ENCODE peak calls at places on chromosomes 5 and 9, in nine cellular contexts. G is stomach, N is transverse colon, T is SK-N-SH, I is HepG2, B is K562, C is sigmoid colon, Z is GM12878, M is H1. F is an unnamed sample. For H3K27me3, the result is how much of the 10 kb centered on the place peaks cover.

GRCh38 chr5:173547579-173547978 is 68.9 kb downstream of the BOD1 start:
- DNase-seq in G (no peak), N (no peak), T (no peak), I (no peak), B (no peak), C (no peak), Z (peak), M (no peak), F (no peak)

GRCh38 chr5:143352691-143353090 is 50.8 kb downstream of the NR3C1 start:
- DNase-seq in G (no peak), N (no peak), T (no peak), I (no peak), B (no peak), C (no peak), Z (no peak), M (no peak), F (no peak)

GRCh38 chr9:112041536-112042243 is 133.4 kb downstream of the SUSD1 start:
- DNase-seq in G (no peak), N (no peak), T (no peak), I (peak), B (no peak), C (peak), Z (no peak), M (peak), F (no peak)

GRCh38 chr9:17052626-17053025 is 82.2 kb upstream of the CNTLN start:
- DNase-seq in G (no peak), N (no peak), T (no peak), I (no peak), B (no peak), C (no peak), Z (no peak), M (no peak), F (no peak)

GRCh38 chr5:58606064-58606463 is 23.2 kb downstream of the RAB3C start:
- DNase-seq in G (peak), N (no peak), T (no peak), I (no peak), B (no peak), C (no peak), Z (no peak), M (no peak), F (no peak)

GRCh38 chr5:66992547-66992946 is 204.1 kb downstream of the CD180 start:
- DNase-seq in G (no peak), N (no peak), T (no peak), I (no peak), B (no peak), C (no peak), Z (no peak), M (no peak), F (no peak)

GRCh38 chr9:135500071-135500524 is 384 bp upstream of the MRPS2 start:
- DNase-seq in G (no peak), N (no peak), T (no peak), I (no peak), B (no peak), C (no peak), Z (no peak), M (no peak), F (no peak)

GRCh38 chr9:33813712-33814641 is 3.0 kb upstream of the UBE2R2 start:
- DNase-seq in G (no peak), N (no peak), T (peak), I (peak), B (peak), C (no peak), Z (no peak), M (no peak), F (no peak)

GRCh38 chr5:97528941-97529340 is 345.9 kb upstream of the RIOK2 start:
- DNase-seq in G (no peak), N (no peak), T (no peak), I (no peak), B (no peak), C (no peak), Z (no peak), M (no peak), F (no peak)

GRCh38 chr5:159972538-159973362 is 36.2 kb upstream of the TTC1 start:
- DNase-seq in G (no peak), N (no peak), T (peak), I (no peak), B (no peak), C (no peak), Z (no peak), M (peak), F (no peak)

GRCh38 chr5:130871346-130872086 is 293.5 kb downstream of the HINT1 start:
- DNase-seq in G (peak), N (peak), T (peak), I (peak), B (peak), C (no peak), Z (no peak), M (peak), F (peak)

GRCh38 chr9:84140535-84141101 is 160.0 kb downstream of the RMI1 start:
- DNase-seq in G (peak), N (peak), T (no peak), I (no peak), B (no peak), C (no peak), Z (no peak), M (peak), F (no peak)

GRCh38 chr5:38039826-38040225 is 200.0 kb upstream of the GDNF start:
- DNase-seq in G (no peak), N (no peak), T (no peak), I (no peak), B (no peak), C (no peak), Z (no peak), M (no peak), F (no peak)

GRCh38 chr5:72231989-72232703 is 87.9 kb downstream of the MRPS27 start:
- DNase-seq in G (no peak), N (no peak), T (no peak), I (no peak), B (peak), C (no peak), Z (no peak), M (no peak), F (no peak)

GRCh38 chr5:100722657-100723056 is 180.4 kb downstream of the ST8SIA4 start:
- DNase-seq in G (no peak), N (no peak), T (no peak), I (no peak), B (no peak), C (no peak), Z (no peak), M (no peak), F (no peak)

DNA sequence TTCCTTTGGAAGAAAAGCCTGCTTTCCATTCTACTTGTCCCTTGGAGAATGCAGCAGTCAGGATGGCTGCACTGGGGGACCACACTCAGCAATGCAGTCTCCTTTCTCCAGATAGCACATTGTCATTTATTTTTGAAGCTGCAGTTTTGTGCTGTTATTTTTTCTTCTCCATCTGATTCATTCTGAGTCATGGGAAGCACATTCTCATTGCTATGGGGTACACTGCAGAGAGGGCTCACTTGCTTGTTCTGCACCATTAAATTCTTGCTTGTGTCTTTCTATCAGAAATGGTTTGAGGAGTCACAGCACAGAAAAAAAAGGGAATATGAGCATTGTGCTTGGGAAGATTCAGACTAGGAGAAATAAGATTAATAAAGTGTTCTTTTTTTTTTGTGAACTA is 39.8 kb upstream of the POC5 start:
- DNase-seq in G (no peak), N (no peak), T (no peak), I (no peak), B (no peak), C (no peak), Z (no peak), M (no peak), F (no peak)
- H3K27me3 ChIP-seq in G (under half), N (under half), T (under half), I (under half), B (under half), C (under half), Z (under half), M (under half), F (under half)

GRCh38 chr5:138504799-138505198 is 38.2 kb downstream of the ETF1 start:
- DNase-seq in G (peak), N (no peak), T (no peak), I (no peak), B (no peak), C (peak), Z (no peak), M (no peak), F (no peak)
- TF ChIP-seq POLR2AphosphoS5 in G (no peak), N (no peak), T (no peak), I (no peak), B (no peak), C (no peak), Z (no peak), M (peak), F (no peak)

GRCh38 chr5:52783226-52783959 is 4.3 kb upstream of the ITGA1 start:
- DNase-seq in G (no peak), N (peak), T (no peak), I (no peak), B (no peak), C (no peak), Z (no peak), M (no peak), F (no peak)
- TF ChIP-seq EP300 in G (no peak), N (no peak), T (no peak), I (no peak), B (no peak), C (no peak), Z (no peak), M (no peak), F (no peak)

DNA sequence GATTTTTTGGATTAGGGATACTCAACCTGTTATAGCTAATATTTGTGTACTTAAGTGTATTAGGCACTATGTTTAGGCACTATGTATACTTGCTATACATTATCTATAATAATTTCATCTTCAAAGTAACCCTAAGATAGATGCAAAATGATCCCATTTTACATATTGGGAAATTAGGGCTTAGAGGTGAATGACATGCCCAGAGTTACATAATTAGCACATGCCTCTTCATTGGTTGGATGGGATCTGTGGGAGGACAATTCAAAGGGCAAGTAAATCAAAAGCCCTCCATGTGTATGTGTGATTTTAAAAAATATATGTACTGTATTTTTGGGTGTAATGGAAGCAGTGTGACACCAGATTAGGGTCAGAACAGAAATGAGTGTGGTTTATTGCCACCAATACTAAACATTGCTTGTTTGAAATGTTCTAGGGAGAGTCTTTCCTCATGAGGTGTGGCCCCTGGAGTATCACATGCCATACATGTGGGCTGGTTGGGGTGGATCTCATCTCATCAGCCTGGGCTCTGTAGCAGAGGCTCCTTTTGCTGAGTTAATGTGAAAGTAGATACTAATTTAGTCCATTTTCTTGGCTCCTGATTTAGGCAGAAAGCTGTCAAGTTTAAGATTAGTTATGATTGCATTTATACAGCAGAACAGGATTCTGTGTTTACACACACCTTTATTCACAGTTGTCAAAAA is 5.5 kb downstream of the C9orf85 start:
- DNase-seq in G (no peak), N (peak), T (no peak), I (no peak), B (no peak), C (no peak), Z (no peak), M (no peak), F (no peak)
- H3K27me3 ChIP-seq in G (under half), N (under half), T (under half), I (under half), B (under half), C (under half), Z (under half), M (under half), F (under half)

GRCh38 chr9:36151306-36152210 is 15.0 kb downstream of the GLIPR2 start:
- DNase-seq in G (peak), N (peak), T (no peak), I (no peak), B (no peak), C (peak), Z (peak), M (no peak), F (no peak)
- TF ChIP-seq POLR2AphosphoS5 in G (no peak), N (peak), T (no peak), I (no peak), B (no peak), C (peak), Z (peak), M (no peak), F (no peak)

GRCh38 chr5:117236941-117237340 is 662.3 kb upstream of the SEMA6A start:
- DNase-seq in G (no peak), N (no peak), T (no peak), I (no peak), B (no peak), C (no peak), Z (no peak), M (no peak), F (no peak)
- TF ChIP-seq EP300 in G (no peak), N (no peak), T (no peak), I (no peak), B (no peak), C (no peak), Z (no peak), M (no peak), F (no peak)

DNA sequence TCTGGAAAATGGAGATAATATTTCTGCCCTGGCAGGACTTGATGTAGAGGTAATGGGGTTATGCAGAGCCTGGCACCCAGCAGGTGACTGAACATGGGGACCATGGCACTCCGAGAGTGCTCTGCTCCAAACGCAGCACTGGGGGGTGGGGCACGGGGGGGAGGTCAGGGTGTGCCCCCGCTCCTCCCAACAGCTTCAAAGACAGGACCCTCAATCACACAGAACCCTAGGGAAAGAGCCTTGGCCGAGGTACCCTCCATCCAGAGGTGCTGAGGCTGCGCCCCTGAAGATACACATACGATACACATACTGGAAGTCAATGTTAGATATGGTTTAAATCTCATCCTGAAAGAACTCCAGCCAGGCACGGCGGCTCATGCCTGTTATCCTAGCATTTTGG is 26.6 kb upstream of the CEP72 start:
- DNase-seq in G (peak), N (no peak), T (no peak), I (no peak), B (no peak), C (peak), Z (no peak), M (no peak), F (no peak)
- H3K27me3 ChIP-seq in G (under half), N (under half), T (under half), I (under half), B (half or more), C (under half), Z (under half), M (under half), F (half or more)

DNA sequence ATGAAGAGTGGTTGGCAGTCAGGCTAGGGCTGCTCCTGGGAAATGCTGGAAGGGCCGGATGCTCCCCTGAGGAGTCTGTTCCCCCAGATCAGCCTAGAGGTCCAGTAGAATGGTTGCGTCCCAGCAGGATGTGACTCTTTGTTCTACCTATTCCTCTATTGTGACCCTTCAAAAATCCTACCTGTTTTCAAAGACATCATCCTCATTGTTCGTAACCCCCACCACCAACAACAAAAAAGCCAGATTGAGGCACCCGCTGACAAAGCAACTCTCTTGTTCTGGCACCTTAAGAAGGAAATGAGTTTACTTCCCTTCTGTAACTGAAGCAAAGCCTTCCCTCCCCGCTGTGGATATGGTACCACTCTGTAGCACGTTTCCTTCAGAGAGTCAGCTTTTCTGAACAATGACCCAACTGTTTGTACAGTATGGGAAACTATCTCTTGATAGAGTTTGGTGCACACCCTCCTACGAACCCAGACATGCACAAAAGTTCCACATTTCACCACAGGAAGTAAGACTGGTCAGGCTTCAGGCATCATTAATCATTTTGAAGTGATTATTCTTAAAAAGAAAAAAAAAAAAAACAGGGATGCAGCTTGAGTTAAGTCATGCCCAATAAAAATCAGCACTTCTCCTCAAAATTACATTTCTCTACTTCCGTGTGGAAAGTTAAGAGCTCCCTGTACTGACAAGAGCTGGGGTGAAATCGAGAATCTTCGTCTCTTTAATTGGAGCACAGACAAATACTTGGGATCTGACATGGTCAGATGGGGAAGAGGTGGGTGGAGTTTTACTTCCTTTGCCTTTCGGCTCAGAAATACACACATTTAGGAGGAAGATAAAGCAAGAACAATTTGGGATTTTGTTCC is 207.0 kb downstream of the ENC1 start:
- DNase-seq in G (no peak), N (no peak), T (no peak), I (no peak), B (no peak), C (no peak), Z (peak), M (no peak), F (no peak)
- TF ChIP-seq POLR2AphosphoS5 in G (no peak), N (no peak), T (no peak), I (no peak), B (no peak), C (no peak), Z (no peak), M (no peak), F (no peak)

F was measured in suprapubic skin.